ENCODE peak calls at places on chromosomes 16 and 17, in four cellular contexts. One of them, this sample, is unnamed.
A peak's percentile ranks its signal among the peaks of the same experiment; 100 is the strongest.

GRCh38 chr16:50835358-50836060 is 93.6 kb downstream of the CYLD start:
- DNase-seq in activated T-cell treated with anti-CD3 and anti-CD28 coated beads for 24 hours: no peak
- DNase-seq in B cell: no peak
- DNase-seq in Peyer's patch: no peak
- DNase-seq in this sample: no peak

GRCh38 chr16:84334482-84334881 is 33.9 kb upstream of the ATP2C2 start:
- DNase-seq in B cell: no peak
- DNase-seq in Peyer's patch: no peak
- DNase-seq in activated T-cell treated with anti-CD3 and anti-CD28 coated beads for 24 hours: no peak
- DNase-seq in this sample: no peak

GRCh38 chr16:50502616-50503000 is 45.6 kb upstream of the NKD1 start:
- DNase-seq in Peyer's patch: no peak
- DNase-seq in activated T-cell treated with anti-CD3 and anti-CD28 coated beads for 24 hours: no peak
- DNase-seq in B cell: no peak
- DNase-seq in this sample: no peak

GRCh38 chr17:43983515-43984411 is 20.7 kb upstream of the NAGS start:
- DNase-seq in Peyer's patch: no peak
- DNase-seq in B cell: no peak
- DNase-seq in activated T-cell treated with anti-CD3 and anti-CD28 coated beads for 24 hours: no peak
- DNase-seq in this sample: peak; percentile 38

GRCh38 chr17:72600934-72601333 is 480.1 kb downstream of the SOX9 start:
- DNase-seq in Peyer's patch: no peak
- DNase-seq in B cell: no peak
- DNase-seq in activated T-cell treated with anti-CD3 and anti-CD28 coated beads for 24 hours: no peak
- DNase-seq in this sample: no peak

GRCh38 chr16:2860826-2861567 is 3.0 kb upstream of the PRSS22 start:
- DNase-seq in Peyer's patch: no peak
- DNase-seq in activated T-cell treated with anti-CD3 and anti-CD28 coated beads for 24 hours: no peak
- DNase-seq in B cell: no peak
- DNase-seq in this sample: no peak

GRCh38 chr16:86882586-86883280 is 304.4 kb downstream of the FOXL1 start:
- DNase-seq in activated T-cell treated with anti-CD3 and anti-CD28 coated beads for 24 hours: no peak
- DNase-seq in Peyer's patch: no peak
- DNase-seq in B cell: no peak
- DNase-seq in this sample: no peak

GRCh38 chr17:39813631-39814030 is 50.5 kb downstream of the IKZF3 start:
- DNase-seq in activated T-cell treated with anti-CD3 and anti-CD28 coated beads for 24 hours: peak; percentile 57
- DNase-seq in Peyer's patch: peak; percentile 46
- DNase-seq in B cell: no peak
- DNase-seq in this sample: no peak

GRCh38 chr17:79400989-79401703 is 209.7 kb downstream of the RBFOX3 start:
- DNase-seq in activated T-cell treated with anti-CD3 and anti-CD28 coated beads for 24 hours: peak; percentile 66
- DNase-seq in Peyer's patch: peak; percentile 56
- DNase-seq in B cell: peak; percentile 72
- DNase-seq in this sample: peak; percentile 70

GRCh38 chr17:18261146-18261515 is 669 bp downstream of the MIEF2 start:
- DNase-seq in B cell: peak; percentile 54
- DNase-seq in activated T-cell treated with anti-CD3 and anti-CD28 coated beads for 24 hours: no peak
- DNase-seq in Peyer's patch: peak; percentile 29
- DNase-seq in this sample: peak; percentile 65

GRCh38 chr17:72764632-72765041 is 327.9 kb downstream of the SLC39A11 start:
- DNase-seq in activated T-cell treated with anti-CD3 and anti-CD28 coated beads for 24 hours: no peak
- DNase-seq in B cell: no peak
- DNase-seq in Peyer's patch: no peak
- DNase-seq in this sample: no peak

GRCh38 chr17:8946476-8946875 is 19.0 kb downstream of the PIK3R5 start:
- DNase-seq in Peyer's patch: no peak
- DNase-seq in activated T-cell treated with anti-CD3 and anti-CD28 coated beads for 24 hours: no peak
- DNase-seq in B cell: no peak
- DNase-seq in this sample: no peak

GRCh38 chr17:7549401-7550055 is 670 bp downstream of the TNFSF12 start:
- DNase-seq in activated T-cell treated with anti-CD3 and anti-CD28 coated beads for 24 hours: peak; percentile 30
- DNase-seq in Peyer's patch: peak; percentile 55
- DNase-seq in B cell: no peak
- DNase-seq in this sample: peak; percentile 57

GRCh38 chr17:61862975-61863800 is at the start of gene BRIP1:
- DNase-seq in Peyer's patch: peak; percentile 88
- DNase-seq in activated T-cell treated with anti-CD3 and anti-CD28 coated beads for 24 hours: peak; percentile 89
- DNase-seq in B cell: peak; percentile 91
- DNase-seq in this sample: peak; percentile 96

GRCh38 chr17:7281953-7282751 is 634 bp downstream of the SLC2A4 start:
- DNase-seq in activated T-cell treated with anti-CD3 and anti-CD28 coated beads for 24 hours: no peak
- DNase-seq in B cell: no peak
- DNase-seq in Peyer's patch: no peak
- DNase-seq in this sample: peak; percentile 42

GRCh38 chr17:80106176-80106575 is 4.8 kb downstream of the GAA start:
- DNase-seq in Peyer's patch: no peak
- DNase-seq in B cell: no peak
- DNase-seq in activated T-cell treated with anti-CD3 and anti-CD28 coated beads for 24 hours: no peak
- DNase-seq in this sample: no peak

GRCh38 chr16:360698-361336 is 8.3 kb upstream of the AXIN1 start:
- DNase-seq in Peyer's patch: no peak
- DNase-seq in activated T-cell treated with anti-CD3 and anti-CD28 coated beads for 24 hours: no peak
- DNase-seq in B cell: no peak
- DNase-seq in this sample: no peak

GRCh38 chr17:64920419-64921172 is 1.3 kb upstream of the LRRC37A3 start:
- DNase-seq in Peyer's patch: no peak
- DNase-seq in B cell: no peak
- DNase-seq in activated T-cell treated with anti-CD3 and anti-CD28 coated beads for 24 hours: no peak
- DNase-seq in this sample: no peak

GRCh38 chr16:85998868-85999729 is 100.1 kb downstream of the IRF8 start:
- DNase-seq in B cell: no peak
- DNase-seq in Peyer's patch: no peak
- DNase-seq in activated T-cell treated with anti-CD3 and anti-CD28 coated beads for 24 hours: no peak
- DNase-seq in this sample: no peak

GRCh38 chr17:80265205-80266068 is 4.8 kb downstream of the RNF213 start:
- DNase-seq in Peyer's patch: peak; percentile 51
- DNase-seq in B cell: no peak
- DNase-seq in activated T-cell treated with anti-CD3 and anti-CD28 coated beads for 24 hours: peak; percentile 70
- DNase-seq in this sample: no peak

GRCh38 chr16:28218109-28218508 is 6.3 kb upstream of the XPO6 start:
- DNase-seq in Peyer's patch: peak; percentile 51
- DNase-seq in B cell: peak; percentile 65
- DNase-seq in activated T-cell treated with anti-CD3 and anti-CD28 coated beads for 24 hours: peak; percentile 54
- DNase-seq in this sample: peak; percentile 35

GRCh38 chr17:83201206-83202001 is 122.0 kb downstream of the METRNL start:
- DNase-seq in Peyer's patch: peak; percentile 12
- DNase-seq in activated T-cell treated with anti-CD3 and anti-CD28 coated beads for 24 hours: no peak
- DNase-seq in B cell: no peak
- DNase-seq in this sample: no peak

GRCh38 chr17:29625037-29625750 is 2.5 kb upstream of the CORO6 start:
- DNase-seq in Peyer's patch: no peak
- DNase-seq in B cell: no peak
- DNase-seq in activated T-cell treated with anti-CD3 and anti-CD28 coated beads for 24 hours: no peak
- DNase-seq in this sample: no peak

GRCh38 chr17:75459590-75460267 is 3.3 kb downstream of the TMEM94 start:
- DNase-seq in B cell: no peak
- DNase-seq in Peyer's patch: peak; percentile 29
- DNase-seq in activated T-cell treated with anti-CD3 and anti-CD28 coated beads for 24 hours: no peak
- DNase-seq in this sample: peak; percentile 81

GRCh38 chr17:73293480-73293911 is 18.3 kb downstream of the CDC42EP4 start:
- DNase-seq in activated T-cell treated with anti-CD3 and anti-CD28 coated beads for 24 hours: no peak
- DNase-seq in Peyer's patch: no peak
- DNase-seq in B cell: no peak
- DNase-seq in this sample: no peak

GRCh38 chr17:67779098-67779672 is 46.1 kb upstream of the BPTF start:
- DNase-seq in activated T-cell treated with anti-CD3 and anti-CD28 coated beads for 24 hours: peak; percentile 5
- DNase-seq in B cell: no peak
- DNase-seq in Peyer's patch: no peak
- DNase-seq in this sample: peak; percentile 40

GRCh38 chr16:28873543-28874201 is 4.6 kb upstream of the ATP2A1 start:
- DNase-seq in B cell: peak; percentile 66
- DNase-seq in Peyer's patch: peak; percentile 35
- DNase-seq in activated T-cell treated with anti-CD3 and anti-CD28 coated beads for 24 hours: peak; percentile 44
- DNase-seq in this sample: no peak

GRCh38 chr17:8292639-8293395 is 2.4 kb downstream of the SLC25A35 start:
- DNase-seq in activated T-cell treated with anti-CD3 and anti-CD28 coated beads for 24 hours: no peak
- DNase-seq in B cell: no peak
- DNase-seq in Peyer's patch: no peak
- DNase-seq in this sample: no peak